ENCODE peak calls at places on chromosomes 2 and 18, in nine cellular contexts. One of them, this sample, is unnamed.
A peak's percentile ranks its signal among the peaks of the same experiment; 100 is the strongest.

GRCh38 chr2:2542316-2542715 is 211.2 kb upstream of the MYT1L start:
- DNase-seq in Right ventricle myocardium superior: no peak
- DNase-seq in lower leg skin: no peak
- DNase-seq in activated CD4-positive, alpha-beta T cell treated with anti-CD3 and anti-CD28 coated beads for 24 hours: no peak
- DNase-seq in EL: no peak
- DNase-seq in CD4-positive, alpha-beta memory T cell: no peak
- DNase-seq in ELR: no peak
- DNase-seq in right cardiac atrium: no peak
- DNase-seq in NCI-H2081: no peak
- DNase-seq in this sample: no peak

GRCh38 chr2:159497256-159497655 is 119.1 kb downstream of the BAZ2B start:
- DNase-seq in Right ventricle myocardium superior: no peak
- DNase-seq in lower leg skin: peak; percentile 37
- DNase-seq in activated CD4-positive, alpha-beta T cell treated with anti-CD3 and anti-CD28 coated beads for 24 hours: no peak
- DNase-seq in EL: peak; percentile 93
- DNase-seq in CD4-positive, alpha-beta memory T cell: no peak
- DNase-seq in ELR: peak; percentile 97
- DNase-seq in right cardiac atrium: no peak
- DNase-seq in NCI-H2081: peak; percentile 42
- DNase-seq in this sample: no peak

GRCh38 chr2:22037274-22037673 is 913.5 kb downstream of the TDRD15 start:
- DNase-seq in Right ventricle myocardium superior: peak; percentile 20
- DNase-seq in lower leg skin: no peak
- DNase-seq in activated CD4-positive, alpha-beta T cell treated with anti-CD3 and anti-CD28 coated beads for 24 hours: no peak
- DNase-seq in EL: peak; percentile 2
- DNase-seq in CD4-positive, alpha-beta memory T cell: no peak
- DNase-seq in ELR: no peak
- DNase-seq in right cardiac atrium: peak; percentile 56
- DNase-seq in NCI-H2081: no peak
- DNase-seq in this sample: no peak

GRCh38 chr2:198762456-198762855 is 695.3 kb downstream of the SATB2 start:
- DNase-seq in Right ventricle myocardium superior: no peak
- DNase-seq in lower leg skin: no peak
- DNase-seq in activated CD4-positive, alpha-beta T cell treated with anti-CD3 and anti-CD28 coated beads for 24 hours: no peak
- DNase-seq in EL: no peak
- DNase-seq in CD4-positive, alpha-beta memory T cell: no peak
- DNase-seq in ELR: no peak
- DNase-seq in right cardiac atrium: peak; percentile 14
- DNase-seq in NCI-H2081: no peak
- DNase-seq in this sample: no peak

GRCh38 chr2:27977623-27978312 is 87.2 kb downstream of the BABAM2 start:
- DNase-seq in Right ventricle myocardium superior: no peak
- DNase-seq in lower leg skin: no peak
- DNase-seq in activated CD4-positive, alpha-beta T cell treated with anti-CD3 and anti-CD28 coated beads for 24 hours: no peak
- DNase-seq in EL: peak; percentile 97
- DNase-seq in CD4-positive, alpha-beta memory T cell: no peak
- DNase-seq in ELR: peak; percentile 96
- DNase-seq in right cardiac atrium: no peak
- DNase-seq in NCI-H2081: no peak
- DNase-seq in this sample: no peak

GRCh38 chr2:201996006-201996405 is 37.6 kb upstream of the FZD7 start:
- DNase-seq in Right ventricle myocardium superior: no peak
- DNase-seq in lower leg skin: no peak
- DNase-seq in activated CD4-positive, alpha-beta T cell treated with anti-CD3 and anti-CD28 coated beads for 24 hours: no peak
- DNase-seq in EL: no peak
- DNase-seq in CD4-positive, alpha-beta memory T cell: no peak
- DNase-seq in ELR: no peak
- DNase-seq in right cardiac atrium: no peak
- DNase-seq in NCI-H2081: no peak
- DNase-seq in this sample: no peak

GRCh38 chr18:21241224-21242131 is 554 bp upstream of the GREB1L start:
- DNase-seq in Right ventricle myocardium superior: peak; percentile 48
- DNase-seq in lower leg skin: peak; percentile 15
- DNase-seq in activated CD4-positive, alpha-beta T cell treated with anti-CD3 and anti-CD28 coated beads for 24 hours: no peak
- DNase-seq in EL: peak; percentile 52
- DNase-seq in CD4-positive, alpha-beta memory T cell: no peak
- DNase-seq in ELR: peak; percentile 48
- DNase-seq in right cardiac atrium: peak; percentile 56
- DNase-seq in NCI-H2081: no peak
- DNase-seq in this sample: no peak

GRCh38 chr2:219477815-219478214 is 20.9 kb upstream of the GMPPA start:
- DNase-seq in Right ventricle myocardium superior: peak; percentile 81
- DNase-seq in lower leg skin: no peak
- DNase-seq in activated CD4-positive, alpha-beta T cell treated with anti-CD3 and anti-CD28 coated beads for 24 hours: no peak
- DNase-seq in EL: no peak
- DNase-seq in CD4-positive, alpha-beta memory T cell: no peak
- DNase-seq in ELR: no peak
- DNase-seq in right cardiac atrium: peak; percentile 87
- DNase-seq in NCI-H2081: no peak
- DNase-seq in this sample: no peak

GRCh38 chr2:3505771-3506170 is 13.6 kb downstream of the ADI1 start:
- DNase-seq in Right ventricle myocardium superior: no peak
- DNase-seq in lower leg skin: no peak
- DNase-seq in activated CD4-positive, alpha-beta T cell treated with anti-CD3 and anti-CD28 coated beads for 24 hours: no peak
- DNase-seq in EL: no peak
- DNase-seq in CD4-positive, alpha-beta memory T cell: no peak
- DNase-seq in ELR: no peak
- DNase-seq in right cardiac atrium: no peak
- DNase-seq in NCI-H2081: no peak
- DNase-seq in this sample: no peak

GRCh38 chr2:233033672-233034071 is 1.2 kb downstream of the NEU2 start:
- DNase-seq in Right ventricle myocardium superior: no peak
- DNase-seq in lower leg skin: no peak
- DNase-seq in activated CD4-positive, alpha-beta T cell treated with anti-CD3 and anti-CD28 coated beads for 24 hours: no peak
- DNase-seq in EL: peak; percentile 32
- DNase-seq in CD4-positive, alpha-beta memory T cell: no peak
- DNase-seq in ELR: peak; percentile 92
- DNase-seq in right cardiac atrium: no peak
- DNase-seq in NCI-H2081: no peak
- DNase-seq in this sample: no peak

GRCh38 chr2:175027755-175028154 is 22.6 kb upstream of the CHN1 start:
- DNase-seq in Right ventricle myocardium superior: no peak
- DNase-seq in lower leg skin: no peak
- DNase-seq in activated CD4-positive, alpha-beta T cell treated with anti-CD3 and anti-CD28 coated beads for 24 hours: no peak
- DNase-seq in EL: no peak
- DNase-seq in CD4-positive, alpha-beta memory T cell: no peak
- DNase-seq in ELR: no peak
- DNase-seq in right cardiac atrium: no peak
- DNase-seq in NCI-H2081: no peak
- DNase-seq in this sample: no peak

GRCh38 chr18:23136326-23137092 is 1.2 kb downstream of the CABLES1 start:
- DNase-seq in Right ventricle myocardium superior: peak; percentile 66
- DNase-seq in lower leg skin: no peak
- DNase-seq in activated CD4-positive, alpha-beta T cell treated with anti-CD3 and anti-CD28 coated beads for 24 hours: no peak
- DNase-seq in EL: peak; percentile 48
- DNase-seq in CD4-positive, alpha-beta memory T cell: no peak
- DNase-seq in ELR: peak; percentile 39
- DNase-seq in right cardiac atrium: peak; percentile 84
- DNase-seq in NCI-H2081: peak; percentile 28
- DNase-seq in this sample: no peak

GRCh38 chr2:142188562-142188961 is 57.7 kb upstream of the LRP1B start:
- DNase-seq in Right ventricle myocardium superior: no peak
- DNase-seq in lower leg skin: no peak
- DNase-seq in activated CD4-positive, alpha-beta T cell treated with anti-CD3 and anti-CD28 coated beads for 24 hours: no peak
- DNase-seq in EL: peak; percentile 8
- DNase-seq in CD4-positive, alpha-beta memory T cell: no peak
- DNase-seq in ELR: peak; percentile 44
- DNase-seq in right cardiac atrium: no peak
- DNase-seq in NCI-H2081: no peak
- DNase-seq in this sample: no peak

GRCh38 chr2:23621616-23622015 is 236.6 kb downstream of the KLHL29 start:
- DNase-seq in Right ventricle myocardium superior: no peak
- DNase-seq in lower leg skin: no peak
- DNase-seq in activated CD4-positive, alpha-beta T cell treated with anti-CD3 and anti-CD28 coated beads for 24 hours: no peak
- DNase-seq in EL: no peak
- DNase-seq in CD4-positive, alpha-beta memory T cell: no peak
- DNase-seq in ELR: no peak
- DNase-seq in right cardiac atrium: no peak
- DNase-seq in NCI-H2081: no peak
- DNase-seq in this sample: no peak

GRCh38 chr2:11949732-11950503 is 203.5 kb downstream of the LPIN1 start:
- DNase-seq in Right ventricle myocardium superior: no peak
- DNase-seq in lower leg skin: no peak
- DNase-seq in activated CD4-positive, alpha-beta T cell treated with anti-CD3 and anti-CD28 coated beads for 24 hours: no peak
- DNase-seq in EL: no peak
- DNase-seq in CD4-positive, alpha-beta memory T cell: no peak
- DNase-seq in ELR: peak; percentile 9
- DNase-seq in right cardiac atrium: no peak
- DNase-seq in NCI-H2081: no peak
- DNase-seq in this sample: no peak

GRCh38 chr2:68466361-68466777 is 725 bp downstream of the FBXO48 start:
- DNase-seq in Right ventricle myocardium superior: no peak
- DNase-seq in lower leg skin: no peak
- DNase-seq in activated CD4-positive, alpha-beta T cell treated with anti-CD3 and anti-CD28 coated beads for 24 hours: peak; percentile 48
- DNase-seq in EL: peak; percentile 65
- DNase-seq in CD4-positive, alpha-beta memory T cell: peak; percentile 88
- DNase-seq in ELR: peak; percentile 81
- DNase-seq in right cardiac atrium: no peak
- DNase-seq in NCI-H2081: no peak
- DNase-seq in this sample: peak; percentile 37

GRCh38 chr18:10142056-10142455 is 228.2 kb downstream of the VAPA start:
- DNase-seq in Right ventricle myocardium superior: no peak
- DNase-seq in lower leg skin: no peak
- DNase-seq in activated CD4-positive, alpha-beta T cell treated with anti-CD3 and anti-CD28 coated beads for 24 hours: no peak
- DNase-seq in EL: no peak
- DNase-seq in CD4-positive, alpha-beta memory T cell: no peak
- DNase-seq in ELR: no peak
- DNase-seq in right cardiac atrium: no peak
- DNase-seq in NCI-H2081: no peak
- DNase-seq in this sample: no peak

GRCh38 chr2:212539145-212539880 is 711 bp upstream of the ERBB4 start:
- DNase-seq in Right ventricle myocardium superior: peak; percentile 76
- DNase-seq in lower leg skin: peak; percentile 30
- DNase-seq in activated CD4-positive, alpha-beta T cell treated with anti-CD3 and anti-CD28 coated beads for 24 hours: no peak
- DNase-seq in EL: peak; percentile 31
- DNase-seq in CD4-positive, alpha-beta memory T cell: no peak
- DNase-seq in ELR: peak; percentile 55
- DNase-seq in right cardiac atrium: peak; percentile 84
- DNase-seq in NCI-H2081: peak; percentile 78
- DNase-seq in this sample: no peak

GRCh38 chr2:23484767-23485166 is 99.8 kb downstream of the KLHL29 start:
- DNase-seq in Right ventricle myocardium superior: no peak
- DNase-seq in lower leg skin: no peak
- DNase-seq in activated CD4-positive, alpha-beta T cell treated with anti-CD3 and anti-CD28 coated beads for 24 hours: no peak
- DNase-seq in EL: no peak
- DNase-seq in CD4-positive, alpha-beta memory T cell: no peak
- DNase-seq in ELR: no peak
- DNase-seq in right cardiac atrium: no peak
- DNase-seq in NCI-H2081: no peak
- DNase-seq in this sample: no peak

GRCh38 chr2:176491172-176491904 is 222.1 kb downstream of the MTX2 start:
- DNase-seq in Right ventricle myocardium superior: peak; percentile 85
- DNase-seq in lower leg skin: peak; percentile 84
- DNase-seq in activated CD4-positive, alpha-beta T cell treated with anti-CD3 and anti-CD28 coated beads for 24 hours: no peak
- DNase-seq in EL: peak; percentile 98
- DNase-seq in CD4-positive, alpha-beta memory T cell: no peak
- DNase-seq in ELR: peak; percentile 95
- DNase-seq in right cardiac atrium: peak; percentile 85
- DNase-seq in NCI-H2081: no peak
- DNase-seq in this sample: no peak

GRCh38 chr18:21741511-21742322 is 1.1 kb downstream of the MIB1 start:
- DNase-seq in Right ventricle myocardium superior: peak; percentile 56
- DNase-seq in lower leg skin: peak; percentile 22
- DNase-seq in activated CD4-positive, alpha-beta T cell treated with anti-CD3 and anti-CD28 coated beads for 24 hours: no peak
- DNase-seq in EL: peak; percentile 45
- DNase-seq in CD4-positive, alpha-beta memory T cell: peak; percentile 43
- DNase-seq in ELR: peak; percentile 42
- DNase-seq in right cardiac atrium: no peak
- DNase-seq in NCI-H2081: peak; percentile 42
- DNase-seq in this sample: peak; percentile 13

GRCh38 chr2:193584001-193584400 is 1389.3 kb upstream of the TMEFF2 start:
- DNase-seq in Right ventricle myocardium superior: no peak
- DNase-seq in lower leg skin: no peak
- DNase-seq in activated CD4-positive, alpha-beta T cell treated with anti-CD3 and anti-CD28 coated beads for 24 hours: no peak
- DNase-seq in EL: no peak
- DNase-seq in CD4-positive, alpha-beta memory T cell: no peak
- DNase-seq in ELR: peak; percentile 60
- DNase-seq in right cardiac atrium: no peak
- DNase-seq in NCI-H2081: peak; percentile 71
- DNase-seq in this sample: no peak

GRCh38 chr18:11565716-11566115 is 43.7 kb upstream of the SLC35G4 start:
- DNase-seq in Right ventricle myocardium superior: no peak
- DNase-seq in lower leg skin: no peak
- DNase-seq in activated CD4-positive, alpha-beta T cell treated with anti-CD3 and anti-CD28 coated beads for 24 hours: no peak
- DNase-seq in EL: no peak
- DNase-seq in CD4-positive, alpha-beta memory T cell: no peak
- DNase-seq in ELR: no peak
- DNase-seq in right cardiac atrium: no peak
- DNase-seq in NCI-H2081: no peak
- DNase-seq in this sample: no peak

GRCh38 chr2:218959141-218959731 is at the start of gene CDK5R2:
- DNase-seq in Right ventricle myocardium superior: peak; percentile 70
- DNase-seq in lower leg skin: no peak
- DNase-seq in activated CD4-positive, alpha-beta T cell treated with anti-CD3 and anti-CD28 coated beads for 24 hours: peak; percentile 61
- DNase-seq in EL: peak; percentile 79
- DNase-seq in CD4-positive, alpha-beta memory T cell: peak; percentile 61
- DNase-seq in ELR: peak; percentile 82
- DNase-seq in right cardiac atrium: peak; percentile 88
- DNase-seq in NCI-H2081: peak; percentile 96
- DNase-seq in this sample: peak; percentile 24

GRCh38 chr2:14614011-14614410 is 18.5 kb upstream of the LRATD1 start:
- DNase-seq in Right ventricle myocardium superior: no peak
- DNase-seq in lower leg skin: no peak
- DNase-seq in activated CD4-positive, alpha-beta T cell treated with anti-CD3 and anti-CD28 coated beads for 24 hours: no peak
- DNase-seq in EL: peak; percentile 10
- DNase-seq in CD4-positive, alpha-beta memory T cell: no peak
- DNase-seq in ELR: peak; percentile 8
- DNase-seq in right cardiac atrium: no peak
- DNase-seq in NCI-H2081: no peak
- DNase-seq in this sample: no peak

GRCh38 chr18:79587298-79588125 is 92.1 kb upstream of the CTDP1 start:
- DNase-seq in Right ventricle myocardium superior: peak; percentile 36
- DNase-seq in lower leg skin: no peak
- DNase-seq in activated CD4-positive, alpha-beta T cell treated with anti-CD3 and anti-CD28 coated beads for 24 hours: no peak
- DNase-seq in EL: no peak
- DNase-seq in CD4-positive, alpha-beta memory T cell: no peak
- DNase-seq in ELR: no peak
- DNase-seq in right cardiac atrium: peak; percentile 70
- DNase-seq in NCI-H2081: no peak
- DNase-seq in this sample: no peak

GRCh38 chr2:170824526-170825015 is 7.9 kb downstream of the GAD1 start:
- DNase-seq in Right ventricle myocardium superior: no peak
- DNase-seq in lower leg skin: no peak
- DNase-seq in activated CD4-positive, alpha-beta T cell treated with anti-CD3 and anti-CD28 coated beads for 24 hours: no peak
- DNase-seq in EL: no peak
- DNase-seq in CD4-positive, alpha-beta memory T cell: no peak
- DNase-seq in ELR: no peak
- DNase-seq in right cardiac atrium: no peak
- DNase-seq in NCI-H2081: no peak
- DNase-seq in this sample: no peak

GRCh38 chr2:27715318-27716165 is 51.9 kb downstream of the SLC4A1AP start:
- DNase-seq in Right ventricle myocardium superior: peak; percentile 78
- DNase-seq in lower leg skin: no peak
- DNase-seq in activated CD4-positive, alpha-beta T cell treated with anti-CD3 and anti-CD28 coated beads for 24 hours: no peak
- DNase-seq in EL: peak; percentile 63
- DNase-seq in CD4-positive, alpha-beta memory T cell: no peak
- DNase-seq in ELR: peak; percentile 57
- DNase-seq in right cardiac atrium: peak; percentile 89
- DNase-seq in NCI-H2081: peak; percentile 57
- DNase-seq in this sample: no peak

GRCh38 chr2:235843591-235844395 is 324.4 kb downstream of the GBX2 start:
- DNase-seq in Right ventricle myocardium superior: no peak
- DNase-seq in lower leg skin: no peak
- DNase-seq in activated CD4-positive, alpha-beta T cell treated with anti-CD3 and anti-CD28 coated beads for 24 hours: no peak
- DNase-seq in EL: no peak
- DNase-seq in CD4-positive, alpha-beta memory T cell: no peak
- DNase-seq in ELR: no peak
- DNase-seq in right cardiac atrium: no peak
- DNase-seq in NCI-H2081: no peak
- DNase-seq in this sample: no peak

GRCh38 chr18:12391487-12392136 is 14.6 kb upstream of the AFG3L2 start:
- DNase-seq in Right ventricle myocardium superior: no peak
- DNase-seq in lower leg skin: peak; percentile 43
- DNase-seq in activated CD4-positive, alpha-beta T cell treated with anti-CD3 and anti-CD28 coated beads for 24 hours: peak; percentile 30
- DNase-seq in EL: peak; percentile 71
- DNase-seq in CD4-positive, alpha-beta memory T cell: no peak
- DNase-seq in ELR: peak; percentile 85
- DNase-seq in right cardiac atrium: peak; percentile 80
- DNase-seq in NCI-H2081: peak; percentile 72
- DNase-seq in this sample: peak; percentile 14

GRCh38 chr2:134899204-134899603 is 19.4 kb upstream of the CCNT2 start:
- DNase-seq in Right ventricle myocardium superior: no peak
- DNase-seq in lower leg skin: no peak
- DNase-seq in activated CD4-positive, alpha-beta T cell treated with anti-CD3 and anti-CD28 coated beads for 24 hours: no peak
- DNase-seq in EL: no peak
- DNase-seq in CD4-positive, alpha-beta memory T cell: no peak
- DNase-seq in ELR: no peak
- DNase-seq in right cardiac atrium: no peak
- DNase-seq in NCI-H2081: no peak
- DNase-seq in this sample: no peak

This sample was measured in activated T-helper 1 cell treated with Interleukin-2 at 50 U/mL for 16 hours.